ENCODE peak calls at places on chromosomes 6 and 20, in ten cellular contexts. One of them, this sample, is unnamed. For H3K27me3, the result is how much of the 10 kb centered on the place peaks cover.

GRCh38 chr6:160462551-160463109 is 114.5 kb downstream of the SLC22A3 start:
- DNase-seq in bronchial epithelial cell: peak
- DNase-seq in heart right ventricle: no peak
- DNase-seq in pancreas: no peak
- DNase-seq in DND-41: peak
- DNase-seq in PC-9: no peak
- DNase-seq in spleen: no peak
- DNase-seq in uterus: no peak
- DNase-seq in adrenal gland: no peak
- DNase-seq in stomach: no peak
- DNase-seq in this sample: peak

GRCh38 chr20:57392130-57392445 is 892 bp downstream of the RBM38 start:
- DNase-seq in bronchial epithelial cell: no peak
- DNase-seq in heart right ventricle: no peak
- DNase-seq in pancreas: no peak
- DNase-seq in DND-41: no peak
- DNase-seq in PC-9: no peak
- DNase-seq in spleen: no peak
- DNase-seq in uterus: no peak
- DNase-seq in adrenal gland: no peak
- DNase-seq in stomach: no peak
- DNase-seq in this sample: no peak

GRCh38 chr6:125170376-125170775 is 16.8 kb downstream of the TPD52L1 start:
- DNase-seq in bronchial epithelial cell: peak
- DNase-seq in heart right ventricle: no peak
- DNase-seq in pancreas: peak
- DNase-seq in DND-41: no peak
- DNase-seq in PC-9: no peak
- DNase-seq in spleen: no peak
- DNase-seq in uterus: no peak
- DNase-seq in adrenal gland: peak
- DNase-seq in stomach: no peak
- DNase-seq in this sample: no peak

GRCh38 chr6:119138906-119139541 is 60.6 kb upstream of the FAM184A start:
- DNase-seq in bronchial epithelial cell: no peak
- DNase-seq in heart right ventricle: no peak
- DNase-seq in pancreas: no peak
- DNase-seq in DND-41: no peak
- DNase-seq in PC-9: no peak
- DNase-seq in spleen: no peak
- DNase-seq in uterus: no peak
- DNase-seq in adrenal gland: no peak
- DNase-seq in stomach: no peak
- DNase-seq in this sample: no peak

GRCh38 chr20:53769041-53769440 is 175.4 kb upstream of the ZNF217 start:
- DNase-seq in bronchial epithelial cell: no peak
- DNase-seq in heart right ventricle: no peak
- DNase-seq in pancreas: no peak
- DNase-seq in DND-41: no peak
- DNase-seq in PC-9: peak
- DNase-seq in spleen: no peak
- DNase-seq in uterus: no peak
- DNase-seq in adrenal gland: no peak
- DNase-seq in stomach: no peak
- DNase-seq in this sample: no peak

GRCh38 chr6:40042232-40042631 is 108.0 kb upstream of the MOCS1 start:
- DNase-seq in bronchial epithelial cell: peak
- DNase-seq in heart right ventricle: no peak
- DNase-seq in pancreas: no peak
- DNase-seq in DND-41: peak
- DNase-seq in PC-9: no peak
- DNase-seq in spleen: no peak
- DNase-seq in uterus: no peak
- DNase-seq in adrenal gland: no peak
- DNase-seq in stomach: no peak
- DNase-seq in this sample: no peak

GRCh38 chr6:151387581-151387980 is 3.8 kb downstream of the ZBTB2 start:
- DNase-seq in bronchial epithelial cell: peak
- DNase-seq in heart right ventricle: no peak
- DNase-seq in pancreas: no peak
- DNase-seq in DND-41: no peak
- DNase-seq in PC-9: no peak
- DNase-seq in spleen: no peak
- DNase-seq in uterus: no peak
- DNase-seq in adrenal gland: no peak
- DNase-seq in stomach: no peak
- DNase-seq in this sample: peak

GRCh38 chr20:48459729-48460395 is 367.9 kb downstream of the PREX1 start:
- DNase-seq in bronchial epithelial cell: no peak
- DNase-seq in heart right ventricle: no peak
- DNase-seq in pancreas: no peak
- DNase-seq in DND-41: no peak
- DNase-seq in PC-9: no peak
- DNase-seq in spleen: no peak
- DNase-seq in uterus: no peak
- DNase-seq in adrenal gland: no peak
- DNase-seq in stomach: no peak
- DNase-seq in this sample: no peak

GRCh38 chr6:149558029-149558428 is 8.1 kb upstream of the GINM1 start:
- DNase-seq in bronchial epithelial cell: no peak
- DNase-seq in heart right ventricle: no peak
- DNase-seq in pancreas: no peak
- DNase-seq in DND-41: no peak
- DNase-seq in PC-9: no peak
- DNase-seq in spleen: no peak
- DNase-seq in uterus: no peak
- DNase-seq in adrenal gland: no peak
- DNase-seq in stomach: no peak
- DNase-seq in this sample: no peak

GRCh38 chr6:149563203-149563927 is 2.8 kb upstream of the GINM1 start:
- DNase-seq in bronchial epithelial cell: peak
- DNase-seq in heart right ventricle: no peak
- DNase-seq in pancreas: no peak
- DNase-seq in DND-41: no peak
- DNase-seq in PC-9: peak
- DNase-seq in spleen: no peak
- DNase-seq in uterus: no peak
- DNase-seq in adrenal gland: peak
- DNase-seq in stomach: no peak
- DNase-seq in this sample: peak

GRCh38 chr6:149563928-149564325 is 2.2 kb upstream of the GINM1 start:
- DNase-seq in bronchial epithelial cell: no peak
- DNase-seq in heart right ventricle: no peak
- DNase-seq in pancreas: no peak
- DNase-seq in DND-41: no peak
- DNase-seq in PC-9: no peak
- DNase-seq in spleen: no peak
- DNase-seq in uterus: no peak
- DNase-seq in adrenal gland: no peak
- DNase-seq in stomach: no peak
- DNase-seq in this sample: no peak

GRCh38 chr6:149559389-149559788 is 6.8 kb upstream of the GINM1 start:
- DNase-seq in bronchial epithelial cell: no peak
- DNase-seq in heart right ventricle: no peak
- DNase-seq in pancreas: no peak
- DNase-seq in DND-41: no peak
- DNase-seq in PC-9: no peak
- DNase-seq in spleen: no peak
- DNase-seq in uterus: no peak
- DNase-seq in adrenal gland: no peak
- DNase-seq in stomach: no peak
- DNase-seq in this sample: no peak

DNA sequence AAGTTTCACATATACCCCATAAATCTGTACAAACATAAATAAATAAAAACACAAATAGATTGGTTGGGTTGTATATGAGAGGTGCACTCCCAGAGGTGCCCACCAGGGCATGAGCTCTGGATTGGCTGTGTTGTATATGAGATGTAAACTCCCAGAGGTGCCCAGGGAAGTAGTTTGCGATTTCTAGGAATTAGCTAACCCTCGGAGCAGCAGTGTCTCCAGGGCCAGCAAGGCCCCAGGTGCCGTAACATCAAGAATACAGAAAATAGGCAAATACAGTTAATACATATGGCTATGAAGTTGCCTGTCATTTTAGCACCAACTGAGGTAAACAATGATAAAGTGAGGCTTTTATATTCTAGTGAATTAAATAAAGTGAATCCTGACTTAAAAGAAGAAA is 5.4 kb upstream of the GINM1 start:
- DNase-seq in bronchial epithelial cell: no peak
- DNase-seq in heart right ventricle: no peak
- DNase-seq in pancreas: no peak
- DNase-seq in DND-41: peak
- DNase-seq in PC-9: no peak
- DNase-seq in spleen: no peak
- DNase-seq in uterus: no peak
- DNase-seq in adrenal gland: no peak
- DNase-seq in stomach: no peak
- DNase-seq in this sample: no peak
- TF ChIP-seq CTCF in bronchial epithelial cell: peak
- TF ChIP-seq CTCF in heart right ventricle: peak
- TF ChIP-seq CTCF in pancreas: peak
- TF ChIP-seq CTCF in DND-41: peak
- TF ChIP-seq CTCF in PC-9: peak
- TF ChIP-seq CTCF in spleen: peak
- TF ChIP-seq CTCF in uterus: no peak
- TF ChIP-seq CTCF in adrenal gland: peak
- TF ChIP-seq CTCF in stomach: no peak
- TF ChIP-seq CTCF in this sample: peak

GRCh38 chr6:62711750-62712149 is 425.7 kb upstream of the KHDRBS2 start:
- DNase-seq in bronchial epithelial cell: no peak
- DNase-seq in heart right ventricle: no peak
- DNase-seq in pancreas: no peak
- DNase-seq in DND-41: no peak
- DNase-seq in PC-9: no peak
- DNase-seq in spleen: no peak
- DNase-seq in uterus: no peak
- DNase-seq in adrenal gland: no peak
- DNase-seq in stomach: no peak
- DNase-seq in this sample: no peak

GRCh38 chr6:62707914-62708313 is 421.9 kb upstream of the KHDRBS2 start:
- DNase-seq in bronchial epithelial cell: no peak
- DNase-seq in heart right ventricle: no peak
- DNase-seq in pancreas: no peak
- DNase-seq in DND-41: no peak
- DNase-seq in PC-9: no peak
- DNase-seq in spleen: no peak
- DNase-seq in uterus: no peak
- DNase-seq in adrenal gland: no peak
- DNase-seq in stomach: no peak
- DNase-seq in this sample: no peak

GRCh38 chr6:62707156-62707555 is 421.1 kb upstream of the KHDRBS2 start:
- DNase-seq in bronchial epithelial cell: no peak
- DNase-seq in heart right ventricle: no peak
- DNase-seq in pancreas: no peak
- DNase-seq in DND-41: no peak
- DNase-seq in PC-9: no peak
- DNase-seq in spleen: no peak
- DNase-seq in uterus: no peak
- DNase-seq in adrenal gland: no peak
- DNase-seq in stomach: no peak
- DNase-seq in this sample: no peak
- H3K4me3 ChIP-seq in bronchial epithelial cell: no peak
- H3K4me3 ChIP-seq in heart right ventricle: no peak
- H3K4me3 ChIP-seq in pancreas: no peak
- H3K4me3 ChIP-seq in DND-41: no peak
- H3K4me3 ChIP-seq in PC-9: no peak
- H3K4me3 ChIP-seq in spleen: no peak
- H3K4me3 ChIP-seq in uterus: no peak
- H3K4me3 ChIP-seq in adrenal gland: no peak
- H3K4me3 ChIP-seq in stomach: no peak
- H3K4me3 ChIP-seq in this sample: no peak

DNA sequence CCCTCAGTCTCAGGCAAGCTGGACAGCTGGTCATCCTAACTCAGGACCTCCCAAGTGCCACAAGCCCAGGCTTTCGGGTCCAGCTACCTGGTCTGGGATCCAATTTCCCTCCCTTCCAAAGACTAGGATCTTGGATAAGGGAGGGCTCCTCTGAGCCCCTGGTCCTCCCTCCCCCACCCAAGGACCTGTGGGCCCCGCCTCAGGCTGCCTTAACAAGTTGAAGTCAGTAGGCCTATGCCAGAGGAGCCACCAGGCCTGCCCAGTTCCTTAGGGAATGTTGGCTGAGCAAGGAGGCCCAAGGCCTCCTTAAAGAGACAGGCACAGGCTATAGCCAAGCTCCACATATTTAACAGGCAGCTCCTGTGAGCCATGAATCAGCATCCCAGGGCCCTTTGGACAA is 27.2 kb upstream of the NOL4L start:
- DNase-seq in bronchial epithelial cell: no peak
- DNase-seq in heart right ventricle: no peak
- DNase-seq in pancreas: no peak
- DNase-seq in DND-41: no peak
- DNase-seq in PC-9: no peak
- DNase-seq in spleen: no peak
- DNase-seq in uterus: no peak
- DNase-seq in adrenal gland: no peak
- DNase-seq in stomach: no peak
- DNase-seq in this sample: no peak
- H3K27me3 ChIP-seq in bronchial epithelial cell: under half
- H3K27me3 ChIP-seq in heart right ventricle: under half
- H3K27me3 ChIP-seq in pancreas: under half
- H3K27me3 ChIP-seq in DND-41: under half
- H3K27me3 ChIP-seq in PC-9: under half
- H3K27me3 ChIP-seq in spleen: under half
- H3K27me3 ChIP-seq in uterus: under half
- H3K27me3 ChIP-seq in adrenal gland: under half
- H3K27me3 ChIP-seq in stomach: under half
- H3K27me3 ChIP-seq in this sample: under half

GRCh38 chr20:50508171-50508761 is 1.9 kb upstream of the PTPN1 start:
- DNase-seq in bronchial epithelial cell: no peak
- DNase-seq in heart right ventricle: no peak
- DNase-seq in pancreas: no peak
- DNase-seq in DND-41: no peak
- DNase-seq in PC-9: no peak
- DNase-seq in spleen: no peak
- DNase-seq in uterus: no peak
- DNase-seq in adrenal gland: no peak
- DNase-seq in stomach: no peak
- DNase-seq in this sample: no peak

GRCh38 chr20:50512323-50512722 is 2.1 kb downstream of the PTPN1 start:
- DNase-seq in bronchial epithelial cell: no peak
- DNase-seq in heart right ventricle: no peak
- DNase-seq in pancreas: no peak
- DNase-seq in DND-41: no peak
- DNase-seq in PC-9: no peak
- DNase-seq in spleen: no peak
- DNase-seq in uterus: no peak
- DNase-seq in adrenal gland: no peak
- DNase-seq in stomach: no peak
- DNase-seq in this sample: no peak

GRCh38 chr20:50513169-50514034 is 3.2 kb downstream of the PTPN1 start:
- DNase-seq in bronchial epithelial cell: peak
- DNase-seq in heart right ventricle: no peak
- DNase-seq in pancreas: no peak
- DNase-seq in DND-41: no peak
- DNase-seq in PC-9: no peak
- DNase-seq in spleen: no peak
- DNase-seq in uterus: no peak
- DNase-seq in adrenal gland: no peak
- DNase-seq in stomach: no peak
- DNase-seq in this sample: no peak

GRCh38 chr20:50510706-50511401 is 671 bp downstream of the PTPN1 start:
- DNase-seq in bronchial epithelial cell: no peak
- DNase-seq in heart right ventricle: peak
- DNase-seq in pancreas: no peak
- DNase-seq in DND-41: peak
- DNase-seq in PC-9: no peak
- DNase-seq in spleen: peak
- DNase-seq in uterus: no peak
- DNase-seq in adrenal gland: no peak
- DNase-seq in stomach: no peak
- DNase-seq in this sample: no peak

DNA sequence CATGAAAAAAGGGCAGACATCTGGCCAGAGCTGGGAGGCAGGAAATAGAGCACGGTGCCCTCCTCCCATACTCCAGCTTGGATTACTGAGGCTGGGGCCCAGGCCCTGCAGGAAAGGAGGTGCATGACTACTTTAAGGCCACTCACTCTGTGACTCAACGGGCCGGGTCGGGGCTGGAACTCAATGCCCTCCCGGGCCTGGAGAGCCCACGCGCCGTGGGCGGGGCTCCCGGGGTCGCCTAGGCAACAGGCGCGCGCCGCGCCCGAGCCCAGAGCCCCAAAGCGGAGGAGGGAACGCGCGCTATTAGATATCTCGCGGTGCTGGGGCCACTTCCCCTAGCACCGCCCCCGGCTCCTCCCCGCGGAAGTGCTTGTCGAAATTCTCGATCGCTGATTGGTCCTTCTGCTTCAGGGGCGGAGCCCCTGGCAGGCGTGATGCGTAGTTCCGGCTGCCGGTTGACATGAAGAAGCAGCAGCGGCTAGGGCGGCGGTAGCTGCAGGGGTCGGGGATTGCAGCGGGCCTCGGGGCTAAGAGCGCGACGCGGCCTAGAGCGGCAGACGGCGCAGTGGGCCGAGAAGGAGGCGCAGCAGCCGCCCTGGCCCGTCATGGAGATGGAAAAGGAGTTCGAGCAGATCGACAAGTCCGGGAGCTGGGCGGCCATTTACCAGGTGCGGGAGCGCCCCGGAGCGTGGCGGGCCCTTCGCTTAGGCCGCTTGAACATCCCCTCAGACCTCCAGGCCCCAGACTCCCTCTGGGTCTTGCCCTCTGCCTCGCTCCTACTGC is at the start of gene PTPN1:
- DNase-seq in bronchial epithelial cell: peak
- DNase-seq in heart right ventricle: peak
- DNase-seq in pancreas: peak
- DNase-seq in DND-41: peak
- DNase-seq in PC-9: peak
- DNase-seq in spleen: peak
- DNase-seq in uterus: peak
- DNase-seq in adrenal gland: peak
- DNase-seq in stomach: peak
- DNase-seq in this sample: peak
- TF ChIP-seq CTCF in bronchial epithelial cell: peak
- TF ChIP-seq CTCF in heart right ventricle: no peak
- TF ChIP-seq CTCF in pancreas: no peak
- TF ChIP-seq CTCF in DND-41: peak
- TF ChIP-seq CTCF in PC-9: peak
- TF ChIP-seq CTCF in spleen: peak
- TF ChIP-seq CTCF in uterus: peak
- TF ChIP-seq CTCF in adrenal gland: peak
- TF ChIP-seq CTCF in stomach: no peak
- TF ChIP-seq CTCF in this sample: peak

This sample was measured in AG04450.